ENCODE peak calls at places on chromosomes 11 and 22, in ten cellular contexts. W is heart right ventricle; S is neuronal stem cell; I is K562; L is mesenchymal stem cell; G is PC-3; E is right lobe of liver; X is CD4-positive, alpha-beta memory T cell; F is psoas muscle; A is astrocyte. R is an unnamed sample.

GRCh38 chr11:86558219-86558618 is 114.2 kb downstream of the ME3 start:
- DNase-seq in W (no peak), I (no peak), A (peak; percentile 32), G (no peak), L (no peak), X (no peak), F (no peak), E (no peak), S (no peak), R (no peak)

GRCh38 chr11:93921695-93922468 is 71.5 kb upstream of the VSTM5 start:
- DNase-seq in E (no peak), S (peak; percentile 54), L (peak; percentile 68), I (peak; percentile 57), A (peak; percentile 45), X (peak; percentile 11), G (peak; percentile 92), F (no peak), W (no peak), R (peak; percentile 87)

GRCh38 chr11:96161271-96162089 is 181.5 kb downstream of the MAML2 start:
- DNase-seq in L (peak; percentile 86), I (no peak), E (no peak), W (no peak), G (peak; percentile 58), S (no peak), F (no peak), X (no peak), A (peak; percentile 64), R (no peak)

GRCh38 chr11:64809781-64810241 is 540 bp downstream of the MEN1 start:
- DNase-seq in W (no peak), E (peak; percentile 54), A (no peak), X (no peak), G (peak; percentile 59), I (peak; percentile 70), L (peak; percentile 23), S (no peak), F (no peak), R (no peak)

GRCh38 chr11:2675540-2675939 is 24.3 kb downstream of the KCNQ1OT1 start:
- DNase-seq in G (no peak), I (no peak), S (no peak), W (no peak), F (no peak), X (no peak), E (no peak), A (no peak), L (no peak), R (no peak)

GRCh38 chr11:12122083-12122482 is 11.7 kb downstream of the MICAL2 start:
- DNase-seq in F (no peak), W (no peak), E (no peak), S (no peak), L (no peak), I (peak; percentile 53), G (peak; percentile 43), X (no peak), A (no peak), R (no peak)

GRCh38 chr22:37501610-37502341 is 15.6 kb upstream of the MFNG start:
- DNase-seq in X (no peak), G (peak; percentile 90), A (peak; percentile 86), I (peak; percentile 40), F (peak; percentile 31), S (no peak), W (peak; percentile 63), E (peak; percentile 86), L (peak; percentile 84), R (no peak)

GRCh38 chr11:122633219-122633829 is 22.2 kb upstream of the UBASH3B start:
- DNase-seq in W (no peak), F (no peak), G (peak; percentile 85), E (no peak), X (peak; percentile 39), S (peak; percentile 29), L (peak; percentile 77), A (peak; percentile 38), I (no peak), R (no peak)

GRCh38 chr11:10818594-10818993 is 9.9 kb upstream of the EIF4G2 start:
- DNase-seq in F (no peak), L (peak; percentile 87), S (no peak), W (no peak), G (peak; percentile 94), E (no peak), A (peak; percentile 75), X (no peak), I (no peak), R (no peak)

GRCh38 chr11:27427183-27427980 is 45.2 kb downstream of the LGR4 start:
- DNase-seq in A (peak; percentile 69), L (peak; percentile 21), W (no peak), I (no peak), F (no peak), X (no peak), G (no peak), E (no peak), S (no peak), R (no peak)

GRCh38 chr11:77086521-77087472 is 15.8 kb upstream of the OMP start:
- DNase-seq in I (no peak), W (no peak), L (no peak), A (no peak), X (no peak), F (peak; percentile 1), S (no peak), G (no peak), E (peak; percentile 83), R (no peak)

GRCh38 chr11:69003866-69004311 is 9.2 kb downstream of the MRGPRF start:
- DNase-seq in X (no peak), W (no peak), I (no peak), E (no peak), F (no peak), A (no peak), G (no peak), L (no peak), S (no peak), R (no peak)

GRCh38 chr11:69005631-69006368 is 7.2 kb downstream of the MRGPRF start:
- DNase-seq in L (no peak), F (no peak), S (no peak), I (no peak), A (no peak), X (no peak), G (no peak), E (no peak), W (no peak), R (no peak)

GRCh38 chr11:69005183-69005630 is 7.8 kb downstream of the MRGPRF start:
- DNase-seq in I (no peak), X (no peak), E (no peak), F (no peak), G (no peak), S (no peak), L (no peak), W (no peak), A (no peak), R (no peak)

GRCh38 chr11:69003301-69003865 is 9.7 kb downstream of the MRGPRF start:
- DNase-seq in L (no peak), S (no peak), A (no peak), I (no peak), G (no peak), X (no peak), W (no peak), E (no peak), F (no peak), R (no peak)

DNA sequence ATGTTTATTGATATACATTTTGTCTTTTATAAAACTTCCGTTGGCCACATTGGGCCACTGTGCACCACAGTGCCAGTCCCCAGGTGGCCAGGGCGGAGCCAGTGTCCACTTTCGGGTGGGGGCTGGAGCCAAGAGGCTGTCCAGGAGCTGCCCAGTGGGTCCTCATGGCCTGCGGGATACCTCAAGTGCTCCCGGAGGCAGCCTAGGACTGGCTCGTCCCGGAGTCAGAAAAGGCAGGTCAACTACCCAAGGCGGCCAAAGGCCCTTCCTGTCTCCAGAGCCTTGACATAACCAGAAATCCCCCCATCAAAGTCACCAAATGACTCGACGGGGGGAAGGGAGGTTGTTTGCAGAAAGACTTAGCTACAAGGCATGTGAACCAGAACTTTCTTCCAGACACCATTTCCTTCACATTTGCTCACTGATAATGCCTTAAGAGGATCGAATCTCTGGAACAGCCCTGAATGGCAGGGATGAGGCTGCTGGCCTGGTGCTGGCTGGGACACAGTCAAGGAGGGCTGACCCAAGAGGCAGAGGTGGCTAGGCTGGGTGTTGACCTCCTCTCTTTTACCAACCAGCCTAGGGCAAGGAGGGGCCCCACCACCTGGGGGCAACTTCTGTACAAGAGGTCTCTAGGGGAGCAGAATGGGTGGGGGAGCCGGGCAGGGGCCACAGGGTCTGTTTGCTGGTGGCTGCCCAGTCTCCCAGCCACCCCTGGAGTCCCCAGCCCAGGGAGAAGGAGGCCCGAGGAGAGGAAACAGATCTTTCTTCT is 8.4 kb downstream of the MRGPRF start:
- DNase-seq in S (no peak), G (no peak), A (no peak), L (no peak), X (no peak), E (no peak), W (no peak), I (no peak), F (no peak), R (no peak)
- H3K4me1 ChIP-seq in S (peaks cover 8% of the 10 kb centered on the region), G (peaks cover 18% of the 10 kb centered on the region), A (peaks cover 31% of the 10 kb centered on the region), L (peaks cover 22% of the 10 kb centered on the region), X (no peaks in the 10 kb centered on the region), E (no peaks in the 10 kb centered on the region), W (peaks cover 27% of the 10 kb centered on the region), I (peaks cover 22% of the 10 kb centered on the region), F (no peaks in the 10 kb centered on the region), R (no peaks in the 10 kb centered on the region)

DNA sequence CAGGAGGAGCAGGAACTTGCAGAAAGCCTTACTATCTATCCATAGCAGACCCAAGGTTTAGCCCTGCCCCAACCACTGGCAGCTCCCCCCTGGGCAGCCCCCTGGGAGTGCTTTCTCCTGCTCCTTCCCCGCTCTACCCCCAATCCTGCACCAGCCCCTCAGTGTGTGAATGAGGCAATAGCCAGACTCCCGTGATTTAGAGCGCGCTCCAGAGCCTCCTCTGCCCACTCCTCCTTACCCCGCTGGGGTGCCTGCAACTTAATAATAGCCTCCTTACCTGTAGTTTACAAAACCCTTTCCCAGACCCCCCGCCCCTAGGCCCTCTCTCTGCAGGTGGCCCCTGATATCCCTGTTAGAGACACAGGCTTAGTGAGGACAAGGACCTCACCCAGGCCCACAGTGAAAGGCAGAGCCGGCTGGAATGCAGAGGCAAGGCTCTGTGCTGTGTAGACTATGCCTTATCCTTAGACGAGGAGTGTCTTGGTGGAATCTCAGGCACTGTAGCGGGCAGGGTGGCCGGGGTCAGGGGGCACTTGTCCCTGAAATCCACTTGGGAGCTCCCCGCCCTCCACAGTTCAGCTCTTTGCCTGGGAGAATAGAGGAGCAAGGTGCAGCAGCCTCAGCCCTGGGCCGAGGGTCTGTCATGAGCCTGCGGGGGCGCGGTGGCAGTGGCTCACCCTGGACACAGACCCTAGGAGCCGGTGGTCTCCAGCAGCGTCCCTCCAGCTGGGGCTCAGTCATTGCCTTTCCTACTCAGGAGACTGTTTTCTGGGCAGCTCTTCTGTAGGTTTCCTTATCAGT is 4.3 kb upstream of the CARNS1 start:
- DNase-seq in S (no peak), A (no peak), E (no peak), G (no peak), I (no peak), X (no peak), L (no peak), F (no peak), W (no peak), R (no peak)
- H3K27me3 ChIP-seq in S (peaks cover 12% of the 10 kb centered on the region), A (peaks cover 21% of the 10 kb centered on the region), E (no peaks in the 10 kb centered on the region), G (no peaks in the 10 kb centered on the region), I (no peaks in the 10 kb centered on the region), X (no peaks in the 10 kb centered on the region), L (peaks cover 86% of the 10 kb centered on the region), F (peaks cover 32% of the 10 kb centered on the region), W (peaks cover 64% of the 10 kb centered on the region), R (no peaks in the 10 kb centered on the region)

GRCh38 chr11:15178214-15178613 is 63.5 kb downstream of the INSC start:
- DNase-seq in I (no peak), G (no peak), X (no peak), E (no peak), A (no peak), W (no peak), S (no peak), L (no peak), F (no peak), R (no peak)
- H3K27ac ChIP-seq in I (no peak overlapping the region), G (no peak overlapping the region), X (no peak overlapping the region), E (no peak overlapping the region), A (no peak overlapping the region), W (no peak overlapping the region), S (no peak overlapping the region), L (no peak overlapping the region), F (no peak overlapping the region), R (no peak overlapping the region)

GRCh38 chr11:34053161-34053686 is 1.7 kb downstream of the CAPRIN1 start:
- DNase-seq in G (peak; percentile 49), E (peak; percentile 81), S (peak; percentile 54), X (peak; percentile 81), A (peak; percentile 55), W (peak; percentile 67), I (peak; percentile 36), L (peak; percentile 87), F (peak; percentile 69), R (no peak)
- H3K4me1 ChIP-seq in G (peaks cover 37% of the 10 kb centered on the region), E (no peaks in the 10 kb centered on the region), S (no peaks in the 10 kb centered on the region), X (peaks cover 51% of the 10 kb centered on the region), A (peaks cover 9% of the 10 kb centered on the region), W (peaks cover 55% of the 10 kb centered on the region), I (peaks cover 13% of the 10 kb centered on the region), L (peaks cover 5% of the 10 kb centered on the region), F (peaks cover 57% of the 10 kb centered on the region), R (no peaks in the 10 kb centered on the region)